ENCODE peak calls at places on chromosomes 2 and 18, in six cellular contexts. One of them, this sample, is unnamed.

GRCh38 chr2:107633580-107634147 is 193.0 kb upstream of the RGPD4 start:
- DNase-seq in Peyer's patch: no peak
- DNase-seq in Calu3: no peak
- DNase-seq in fibroblast of lung: peak
- DNase-seq in HCT116: no peak
- DNase-seq in astrocyte of the cerebellum: peak
- DNase-seq in this sample: peak

GRCh38 chr2:199261221-199261620 is 196.5 kb downstream of the SATB2 start:
- DNase-seq in Peyer's patch: no peak
- DNase-seq in astrocyte of the cerebellum: peak
- DNase-seq in Calu3: peak
- DNase-seq in fibroblast of lung: peak
- DNase-seq in HCT116: peak
- DNase-seq in this sample: no peak

GRCh38 chr2:219104107-219105050 is 43.7 kb upstream of the IHH start:
- DNase-seq in Calu3: peak
- DNase-seq in astrocyte of the cerebellum: peak
- DNase-seq in fibroblast of lung: peak
- DNase-seq in Peyer's patch: no peak
- DNase-seq in HCT116: peak
- DNase-seq in this sample: peak

GRCh38 chr18:76252880-76253279 is 242.2 kb downstream of the ZNF516 start:
- DNase-seq in Peyer's patch: no peak
- DNase-seq in fibroblast of lung: peak
- DNase-seq in HCT116: peak
- DNase-seq in Calu3: no peak
- DNase-seq in astrocyte of the cerebellum: no peak
- DNase-seq in this sample: no peak

GRCh38 chr2:46489430-46489829 is 10.1 kb downstream of the TMEM247 start:
- DNase-seq in HCT116: no peak
- DNase-seq in astrocyte of the cerebellum: no peak
- DNase-seq in fibroblast of lung: no peak
- DNase-seq in Peyer's patch: no peak
- DNase-seq in Calu3: no peak
- DNase-seq in this sample: no peak

GRCh38 chr2:168892327-168892726 is 2.1 kb upstream of the SPC25 start:
- DNase-seq in HCT116: no peak
- DNase-seq in Calu3: no peak
- DNase-seq in fibroblast of lung: no peak
- DNase-seq in Peyer's patch: no peak
- DNase-seq in astrocyte of the cerebellum: no peak
- DNase-seq in this sample: no peak

GRCh38 chr2:168401048-168401556 is 55.0 kb upstream of the CERS6 start:
- DNase-seq in fibroblast of lung: no peak
- DNase-seq in HCT116: no peak
- DNase-seq in Calu3: no peak
- DNase-seq in Peyer's patch: no peak
- DNase-seq in astrocyte of the cerebellum: no peak
- DNase-seq in this sample: no peak

GRCh38 chr18:73244411-73244810 is 376.6 kb upstream of the NETO1 start:
- DNase-seq in Peyer's patch: no peak
- DNase-seq in HCT116: no peak
- DNase-seq in astrocyte of the cerebellum: peak
- DNase-seq in fibroblast of lung: peak
- DNase-seq in Calu3: no peak
- DNase-seq in this sample: no peak

GRCh38 chr18:9494778-9495302 is 19.5 kb downstream of the RALBP1 start:
- DNase-seq in HCT116: no peak
- DNase-seq in Calu3: no peak
- DNase-seq in Peyer's patch: no peak
- DNase-seq in fibroblast of lung: no peak
- DNase-seq in astrocyte of the cerebellum: no peak
- DNase-seq in this sample: no peak

GRCh38 chr2:33134086-33134763 is 187.5 kb downstream of the LTBP1 start:
- DNase-seq in fibroblast of lung: peak
- DNase-seq in Peyer's patch: peak
- DNase-seq in Calu3: peak
- DNase-seq in HCT116: peak
- DNase-seq in astrocyte of the cerebellum: peak
- DNase-seq in this sample: peak

GRCh38 chr2:226122067-226122466 is 677.6 kb downstream of the IRS1 start:
- DNase-seq in fibroblast of lung: no peak
- DNase-seq in Calu3: no peak
- DNase-seq in astrocyte of the cerebellum: no peak
- DNase-seq in Peyer's patch: no peak
- DNase-seq in HCT116: no peak
- DNase-seq in this sample: no peak

GRCh38 chr2:56671973-56672569 is 488.3 kb downstream of the CCDC85A start:
- DNase-seq in Peyer's patch: no peak
- DNase-seq in HCT116: no peak
- DNase-seq in Calu3: no peak
- DNase-seq in fibroblast of lung: no peak
- DNase-seq in astrocyte of the cerebellum: no peak
- DNase-seq in this sample: no peak

GRCh38 chr2:84300030-84301029 is 158.8 kb downstream of the SUCLG1 start:
- DNase-seq in Calu3: no peak
- DNase-seq in HCT116: no peak
- DNase-seq in fibroblast of lung: no peak
- DNase-seq in Peyer's patch: no peak
- DNase-seq in astrocyte of the cerebellum: no peak
- DNase-seq in this sample: no peak

GRCh38 chr2:84299211-84299775 is 159.8 kb downstream of the SUCLG1 start:
- DNase-seq in astrocyte of the cerebellum: no peak
- DNase-seq in Calu3: no peak
- DNase-seq in fibroblast of lung: no peak
- DNase-seq in Peyer's patch: no peak
- DNase-seq in HCT116: no peak
- DNase-seq in this sample: no peak

GRCh38 chr2:84306361-84306760 is 152.7 kb downstream of the SUCLG1 start:
- DNase-seq in Calu3: no peak
- DNase-seq in astrocyte of the cerebellum: no peak
- DNase-seq in Peyer's patch: no peak
- DNase-seq in HCT116: no peak
- DNase-seq in fibroblast of lung: no peak
- DNase-seq in this sample: no peak

GRCh38 chr2:84301717-84302116 is 157.4 kb downstream of the SUCLG1 start:
- DNase-seq in fibroblast of lung: no peak
- DNase-seq in Calu3: no peak
- DNase-seq in HCT116: no peak
- DNase-seq in astrocyte of the cerebellum: no peak
- DNase-seq in Peyer's patch: no peak
- DNase-seq in this sample: no peak

DNA sequence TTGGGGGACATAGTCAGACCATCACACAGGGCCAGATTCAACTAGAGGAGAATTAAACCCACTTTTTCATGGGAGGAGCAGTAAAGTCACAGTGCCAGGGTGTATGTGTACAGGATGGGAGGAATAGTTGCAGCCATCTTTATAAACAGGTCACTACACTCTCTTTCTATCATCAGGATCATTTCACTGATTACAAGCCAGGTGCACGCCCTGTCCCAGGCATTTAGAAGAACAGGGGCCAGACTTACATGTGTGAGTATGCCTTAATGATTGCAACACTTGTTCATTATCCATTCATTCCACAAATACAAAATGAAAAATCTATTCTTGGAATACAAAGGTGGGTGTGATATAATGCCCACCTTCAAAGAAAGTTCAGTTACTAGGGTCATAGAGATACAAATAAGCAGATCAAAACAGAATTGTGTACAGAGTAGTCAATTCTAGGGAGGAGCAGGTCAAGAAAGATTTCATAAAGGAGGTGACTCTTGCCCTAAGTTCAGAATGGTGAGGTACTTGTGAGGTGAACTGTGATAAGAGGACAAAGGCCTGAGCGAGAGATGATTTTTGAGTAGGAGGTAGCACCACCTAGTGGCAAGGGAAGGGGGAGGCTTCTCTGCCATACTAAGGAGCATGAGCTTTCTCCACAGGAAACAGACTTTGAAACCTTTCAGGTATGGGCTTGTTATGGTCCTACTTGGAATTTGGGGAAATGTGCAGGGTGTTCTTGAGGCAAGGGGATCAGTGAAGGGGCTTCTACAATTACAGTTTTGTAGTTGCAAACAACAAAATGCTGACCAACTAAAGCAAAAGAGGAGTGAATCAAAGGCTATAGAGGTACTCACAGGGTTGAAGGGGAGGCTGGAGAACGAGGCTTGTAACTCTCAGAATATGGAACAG is 156.3 kb downstream of the SUCLG1 start:
- DNase-seq in HCT116: peak
- DNase-seq in astrocyte of the cerebellum: peak
- DNase-seq in Peyer's patch: peak
- DNase-seq in fibroblast of lung: peak
- DNase-seq in Calu3: peak
- DNase-seq in this sample: no peak
- TF ChIP-seq CTCF in HCT116: peak
- TF ChIP-seq CTCF in astrocyte of the cerebellum: peak
- TF ChIP-seq CTCF in Peyer's patch: peak
- TF ChIP-seq CTCF in fibroblast of lung: peak
- TF ChIP-seq CTCF in Calu3: peak
- TF ChIP-seq CTCF in this sample: peak

GRCh38 chr2:239002960-239003932 is 155.4 kb downstream of the TWIST2 start:
- DNase-seq in astrocyte of the cerebellum: peak
- DNase-seq in fibroblast of lung: peak
- DNase-seq in HCT116: no peak
- DNase-seq in Peyer's patch: peak
- DNase-seq in Calu3: no peak
- DNase-seq in this sample: peak
- TF ChIP-seq CTCF in astrocyte of the cerebellum: peak
- TF ChIP-seq CTCF in fibroblast of lung: peak
- TF ChIP-seq CTCF in HCT116: no peak
- TF ChIP-seq CTCF in Peyer's patch: no peak
- TF ChIP-seq CTCF in Calu3: no peak
- TF ChIP-seq CTCF in this sample: peak

DNA sequence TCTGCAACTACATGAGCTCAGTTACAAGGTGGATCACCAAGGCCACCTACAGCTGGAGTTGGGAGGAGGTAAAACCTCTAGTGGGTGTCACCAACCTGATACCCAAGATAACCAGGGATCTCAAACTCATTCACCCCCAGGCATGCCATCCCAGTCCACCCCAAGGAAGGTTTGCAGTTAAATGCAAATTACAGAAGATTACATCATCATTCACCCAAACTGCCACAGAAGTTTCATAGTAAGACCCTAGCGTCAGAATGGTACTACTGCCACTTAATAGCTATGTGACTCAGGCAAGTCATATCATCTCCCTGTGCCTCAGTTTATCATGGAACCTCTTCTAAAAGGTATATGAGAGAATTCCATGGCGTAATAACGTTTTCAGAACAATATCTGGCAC is 111.2 kb downstream of the MYO5B start:
- DNase-seq in Calu3: no peak
- DNase-seq in astrocyte of the cerebellum: no peak
- DNase-seq in fibroblast of lung: no peak
- DNase-seq in HCT116: no peak
- DNase-seq in Peyer's patch: no peak
- DNase-seq in this sample: no peak
- TF ChIP-seq CTCF in Calu3: no peak
- TF ChIP-seq CTCF in astrocyte of the cerebellum: no peak
- TF ChIP-seq CTCF in fibroblast of lung: no peak
- TF ChIP-seq CTCF in HCT116: no peak
- TF ChIP-seq CTCF in Peyer's patch: no peak
- TF ChIP-seq CTCF in this sample: no peak

GRCh38 chr2:241149925-241150659 is at the start of gene PPP1R7:
- DNase-seq in HCT116: peak
- DNase-seq in Peyer's patch: peak
- DNase-seq in astrocyte of the cerebellum: peak
- DNase-seq in fibroblast of lung: peak
- DNase-seq in Calu3: peak
- DNase-seq in this sample: peak
- TF ChIP-seq CTCF in HCT116: no peak
- TF ChIP-seq CTCF in Peyer's patch: peak
- TF ChIP-seq CTCF in astrocyte of the cerebellum: no peak
- TF ChIP-seq CTCF in fibroblast of lung: no peak
- TF ChIP-seq CTCF in Calu3: no peak
- TF ChIP-seq CTCF in this sample: no peak